ENCODE peak calls at places on chromosomes 3 and 15, in ten cellular contexts. M is neuronal stem cell; U is choroid plexus epithelial cell; C is activated T-helper 1 cell treated with anti-CD3 and anti-CD28 coated beads, Interleukin-12 subunit alpha, Interleukin-12 subunit beta, Interleukin-2, Interleukin-4 antibody, amounts not matched to agents 30 ng/mL and 10 ng/mL and 1 ng/mL, durations not matched to agents 14 hours and 24 hours and 36 hours; N is GM12891; W is NCI-H774; O is fibroblast of lung; F is NCI-H187; Y is IMR-90; B is T-cell. Z is an unnamed sample.

GRCh38 chr3:12222765-12223485 is 64.2 kb upstream of the TIMP4 start:
- DNase-seq in M (no peak), U (peak; percentile 69), C (no peak), N (no peak), W (no peak), O (peak; percentile 87), F (no peak), Y (peak; percentile 67), B (no peak), Z (no peak)

GRCh38 chr3:109548192-109548938 is 211.0 kb upstream of the DPPA4 start:
- DNase-seq in M (no peak), U (peak; percentile 2), C (no peak), N (no peak), W (no peak), O (no peak), F (no peak), Y (peak; percentile 33), B (no peak), Z (no peak)

GRCh38 chr3:4778119-4778518 is 201.1 kb upstream of the BHLHE40 start:
- DNase-seq in M (no peak), U (no peak), C (no peak), N (no peak), W (no peak), O (no peak), F (no peak), Y (no peak), B (no peak), Z (no peak)

GRCh38 chr15:57703387-57703786 is 3.1 kb upstream of the POLR2M start:
- DNase-seq in M (no peak), U (no peak), C (no peak), N (no peak), W (no peak), O (no peak), F (no peak), Y (no peak), B (no peak), Z (no peak)

GRCh38 chr3:24201301-24201700 is 256.2 kb downstream of the NR1D2 start:
- DNase-seq in M (no peak), U (no peak), C (no peak), N (no peak), W (no peak), O (no peak), F (no peak), Y (no peak), B (no peak), Z (no peak)

GRCh38 chr3:126607214-126607908 is 47.6 kb downstream of the TXNRD3 start:
- DNase-seq in M (no peak), U (peak; percentile 68), C (peak; percentile 6), N (no peak), W (no peak), O (peak; percentile 51), F (no peak), Y (peak; percentile 77), B (peak; percentile 16), Z (no peak)

GRCh38 chr3:18445421-18446066 is 20.4 kb upstream of the SATB1 start:
- DNase-seq in M (no peak), U (no peak), C (peak; percentile 71), N (no peak), W (no peak), O (no peak), F (no peak), Y (no peak), B (peak; percentile 82), Z (no peak)

GRCh38 chr3:179432021-179432420 is 19.2 kb downstream of the GNB4 start:
- DNase-seq in M (no peak), U (peak; percentile 15), C (no peak), N (no peak), W (no peak), O (no peak), F (no peak), Y (no peak), B (no peak), Z (no peak)

GRCh38 chr3:72234394-72234793 is 449.4 kb upstream of the PROK2 start:
- DNase-seq in M (no peak), U (peak; percentile 76), C (no peak), N (no peak), W (no peak), O (peak; percentile 73), F (no peak), Y (peak; percentile 50), B (no peak), Z (no peak)

GRCh38 chr3:192842711-192843436 is 74.8 kb downstream of the MB21D2 start:
- DNase-seq in M (no peak), U (no peak), C (no peak), N (no peak), W (no peak), O (no peak), F (no peak), Y (no peak), B (no peak), Z (no peak)

GRCh38 chr3:142188846-142189245 is 36.5 kb downstream of the GK5 start:
- DNase-seq in M (no peak), U (no peak), C (no peak), N (no peak), W (no peak), O (no peak), F (no peak), Y (no peak), B (no peak), Z (no peak)

GRCh38 chr3:192834428-192834827 is 83.2 kb downstream of the MB21D2 start:
- DNase-seq in M (no peak), U (peak; percentile 26), C (no peak), N (no peak), W (no peak), O (no peak), F (no peak), Y (no peak), B (no peak), Z (no peak)

GRCh38 chr3:39148116-39149058 is 5.0 kb downstream of the CSRNP1 start:
- DNase-seq in M (no peak), U (peak; percentile 83), C (peak; percentile 28), N (no peak), W (no peak), O (peak; percentile 23), F (no peak), Y (peak; percentile 75), B (no peak), Z (no peak)

GRCh38 chr3:377158-377561 is 180.6 kb downstream of the CHL1 start:
- DNase-seq in M (peak; percentile 15), U (peak; percentile 39), C (no peak), N (no peak), W (peak; percentile 21), O (peak; percentile 74), F (no peak), Y (peak; percentile 63), B (no peak), Z (peak; percentile 0)

GRCh38 chr3:58299839-58300516 is 6.1 kb upstream of the RPP14 start:
- DNase-seq in M (peak; percentile 35), U (peak; percentile 85), C (no peak), N (no peak), W (no peak), O (peak; percentile 83), F (no peak), Y (peak; percentile 73), B (no peak), Z (no peak)

GRCh38 chr3:153749070-153749610 is 372.1 kb upstream of the ARHGEF26 start:
- DNase-seq in M (no peak), U (no peak), C (no peak), N (no peak), W (no peak), O (peak; percentile 23), F (no peak), Y (no peak), B (no peak), Z (no peak)

GRCh38 chr3:148077318-148077923 is 620.3 kb upstream of the AGTR1 start:
- DNase-seq in M (no peak), U (peak; percentile 69), C (no peak), N (no peak), W (peak; percentile 32), O (peak; percentile 53), F (no peak), Y (peak; percentile 28), B (no peak), Z (peak; percentile 11)

GRCh38 chr15:91426412-91426811 is 326.4 kb downstream of the SV2B start:
- DNase-seq in M (no peak), U (no peak), C (no peak), N (no peak), W (no peak), O (no peak), F (no peak), Y (no peak), B (no peak), Z (no peak)

GRCh38 chr15:48392356-48392755 is 61.1 kb downstream of the DUT start:
- DNase-seq in M (no peak), U (peak; percentile 69), C (no peak), N (no peak), W (no peak), O (peak; percentile 69), F (no peak), Y (no peak), B (no peak), Z (no peak)

GRCh38 chr3:36911990-36912804 is 32.7 kb downstream of the TRANK1 start:
- DNase-seq in M (no peak), U (peak; percentile 92), C (peak; percentile 40), N (peak; percentile 48), W (no peak), O (peak; percentile 90), F (no peak), Y (peak; percentile 94), B (peak; percentile 18), Z (no peak)

GRCh38 chr3:47661121-47661752 is 82.6 kb upstream of the CSPG5 start:
- DNase-seq in M (no peak), U (peak; percentile 84), C (no peak), N (no peak), W (no peak), O (peak; percentile 77), F (no peak), Y (peak; percentile 85), B (no peak), Z (no peak)

GRCh38 chr15:74954515-74954914 is 2.1 kb downstream of the RPP25 start:
- DNase-seq in M (no peak), U (peak; percentile 86), C (no peak), N (no peak), W (no peak), O (peak; percentile 69), F (no peak), Y (peak; percentile 84), B (no peak), Z (no peak)

GRCh38 chr3:13138566-13139145 is 65.4 kb upstream of the IQSEC1 start:
- DNase-seq in M (no peak), U (no peak), C (no peak), N (no peak), W (no peak), O (no peak), F (no peak), Y (no peak), B (no peak), Z (no peak)

GRCh38 chr3:105829229-105829628 is 39.6 kb downstream of the CBLB start:
- DNase-seq in M (no peak), U (peak; percentile 73), C (no peak), N (no peak), W (no peak), O (no peak), F (no peak), Y (no peak), B (no peak), Z (no peak)

Z was measured in NCI-H1694.